ENCODE peak calls at places on chromosomes 13 and 19, in six cellular contexts. One of them, this sample, is unnamed.

GRCh38 chr19:35155441-35155840 is 906 bp downstream of the FXYD5 start:
- DNase-seq in ascending aorta: no peak
- DNase-seq in T-helper 1 cell: no peak
- DNase-seq in memory B cell: no peak
- DNase-seq in uterus: no peak
- DNase-seq in activated naive CD4-positive, alpha-beta T cell treated with anti-CD3 and anti-CD28 coated beads for 36 hours: peak
- DNase-seq in this sample: no peak

GRCh38 chr19:5534787-5535586 is 32.8 kb downstream of the TINCR start:
- DNase-seq in ascending aorta: no peak
- DNase-seq in T-helper 1 cell: no peak
- DNase-seq in memory B cell: no peak
- DNase-seq in uterus: no peak
- DNase-seq in activated naive CD4-positive, alpha-beta T cell treated with anti-CD3 and anti-CD28 coated beads for 36 hours: peak
- DNase-seq in this sample: no peak

GRCh38 chr19:30407310-30407709 is 35.1 kb downstream of the ZNF536 start:
- DNase-seq in ascending aorta: no peak
- DNase-seq in T-helper 1 cell: no peak
- DNase-seq in memory B cell: no peak
- DNase-seq in uterus: no peak
- DNase-seq in activated naive CD4-positive, alpha-beta T cell treated with anti-CD3 and anti-CD28 coated beads for 36 hours: no peak
- DNase-seq in this sample: no peak

GRCh38 chr13:52109096-52109495 is 19.8 kb downstream of the NEK5 start:
- DNase-seq in ascending aorta: no peak
- DNase-seq in T-helper 1 cell: no peak
- DNase-seq in memory B cell: no peak
- DNase-seq in uterus: no peak
- DNase-seq in activated naive CD4-positive, alpha-beta T cell treated with anti-CD3 and anti-CD28 coated beads for 36 hours: no peak
- DNase-seq in this sample: no peak

GRCh38 chr13:110221331-110221730 is 85.6 kb downstream of the COL4A1 start:
- DNase-seq in ascending aorta: no peak
- DNase-seq in T-helper 1 cell: no peak
- DNase-seq in memory B cell: no peak
- DNase-seq in uterus: no peak
- DNase-seq in activated naive CD4-positive, alpha-beta T cell treated with anti-CD3 and anti-CD28 coated beads for 36 hours: no peak
- DNase-seq in this sample: no peak

GRCh38 chr13:30985637-30986205 is 53.3 kb downstream of the TEX26 start:
- DNase-seq in ascending aorta: no peak
- DNase-seq in T-helper 1 cell: no peak
- DNase-seq in memory B cell: no peak
- DNase-seq in uterus: no peak
- DNase-seq in activated naive CD4-positive, alpha-beta T cell treated with anti-CD3 and anti-CD28 coated beads for 36 hours: no peak
- DNase-seq in this sample: no peak

GRCh38 chr19:34154401-34154800 is 17.9 kb upstream of the LSM14A start:
- DNase-seq in ascending aorta: no peak
- DNase-seq in T-helper 1 cell: no peak
- DNase-seq in memory B cell: no peak
- DNase-seq in uterus: no peak
- DNase-seq in activated naive CD4-positive, alpha-beta T cell treated with anti-CD3 and anti-CD28 coated beads for 36 hours: no peak
- DNase-seq in this sample: no peak

GRCh38 chr19:29988351-29988750 is 46.3 kb downstream of the URI1 start:
- DNase-seq in ascending aorta: no peak
- DNase-seq in T-helper 1 cell: no peak
- DNase-seq in memory B cell: no peak
- DNase-seq in uterus: no peak
- DNase-seq in activated naive CD4-positive, alpha-beta T cell treated with anti-CD3 and anti-CD28 coated beads for 36 hours: no peak
- DNase-seq in this sample: no peak

GRCh38 chr19:16037424-16038195 is 38.7 kb upstream of the TPM4 start:
- DNase-seq in ascending aorta: no peak
- DNase-seq in T-helper 1 cell: no peak
- DNase-seq in memory B cell: no peak
- DNase-seq in uterus: no peak
- DNase-seq in activated naive CD4-positive, alpha-beta T cell treated with anti-CD3 and anti-CD28 coated beads for 36 hours: no peak
- DNase-seq in this sample: no peak

GRCh38 chr19:5219551-5220304 is 120.9 kb downstream of the PTPRS start:
- DNase-seq in ascending aorta: no peak
- DNase-seq in T-helper 1 cell: no peak
- DNase-seq in memory B cell: no peak
- DNase-seq in uterus: no peak
- DNase-seq in activated naive CD4-positive, alpha-beta T cell treated with anti-CD3 and anti-CD28 coated beads for 36 hours: no peak
- DNase-seq in this sample: no peak

GRCh38 chr13:73212482-73212881 is 153.7 kb downstream of the KLF5 start:
- DNase-seq in ascending aorta: no peak
- DNase-seq in T-helper 1 cell: no peak
- DNase-seq in memory B cell: no peak
- DNase-seq in uterus: no peak
- DNase-seq in activated naive CD4-positive, alpha-beta T cell treated with anti-CD3 and anti-CD28 coated beads for 36 hours: no peak
- DNase-seq in this sample: no peak

GRCh38 chr19:58476498-58477015 is 405 bp downstream of the ZNF446 start:
- DNase-seq in ascending aorta: no peak
- DNase-seq in T-helper 1 cell: no peak
- DNase-seq in memory B cell: no peak
- DNase-seq in uterus: no peak
- DNase-seq in activated naive CD4-positive, alpha-beta T cell treated with anti-CD3 and anti-CD28 coated beads for 36 hours: no peak
- DNase-seq in this sample: no peak

GRCh38 chr19:33665776-33666175 is 44.0 kb downstream of the CHST8 start:
- DNase-seq in ascending aorta: no peak
- DNase-seq in T-helper 1 cell: no peak
- DNase-seq in memory B cell: no peak
- DNase-seq in uterus: no peak
- DNase-seq in activated naive CD4-positive, alpha-beta T cell treated with anti-CD3 and anti-CD28 coated beads for 36 hours: no peak
- DNase-seq in this sample: no peak

GRCh38 chr19:39997595-39998216 is 846 bp downstream of the ZNF546 start:
- DNase-seq in ascending aorta: no peak
- DNase-seq in T-helper 1 cell: no peak
- DNase-seq in memory B cell: no peak
- DNase-seq in uterus: no peak
- DNase-seq in activated naive CD4-positive, alpha-beta T cell treated with anti-CD3 and anti-CD28 coated beads for 36 hours: peak
- DNase-seq in this sample: no peak

GRCh38 chr19:41883463-41883820 is 458 bp downstream of the ARHGEF1 start:
- DNase-seq in ascending aorta: no peak
- DNase-seq in T-helper 1 cell: no peak
- DNase-seq in memory B cell: no peak
- DNase-seq in uterus: no peak
- DNase-seq in activated naive CD4-positive, alpha-beta T cell treated with anti-CD3 and anti-CD28 coated beads for 36 hours: no peak
- DNase-seq in this sample: no peak

GRCh38 chr13:102517959-102518358 is 78.8 kb upstream of the TPP2 start:
- DNase-seq in ascending aorta: no peak
- DNase-seq in T-helper 1 cell: no peak
- DNase-seq in memory B cell: no peak
- DNase-seq in uterus: no peak
- DNase-seq in activated naive CD4-positive, alpha-beta T cell treated with anti-CD3 and anti-CD28 coated beads for 36 hours: no peak
- DNase-seq in this sample: no peak

GRCh38 chr19:47109541-47110375 is 3.8 kb downstream of the ZC3H4 start:
- DNase-seq in ascending aorta: no peak
- DNase-seq in T-helper 1 cell: peak
- DNase-seq in memory B cell: no peak
- DNase-seq in uterus: no peak
- DNase-seq in activated naive CD4-positive, alpha-beta T cell treated with anti-CD3 and anti-CD28 coated beads for 36 hours: peak
- DNase-seq in this sample: peak

This sample was measured in naive thymus-derived CD8-positive, alpha-beta T cell.